ENCODE peak calls at places on chromosome 1, in eight cellular contexts. Q is PC-3, F is lower lobe of right lung, U is fibroblast of lung, O is pancreas, W is cardiac muscle cell, S is stomach, Z is mucosa of descending colon. N is an unnamed sample. For H3K36me3 and H3K4me1, the result is how much of the 10 kb centered on the place peaks cover.

GRCh38 chr1:234604726-234605492 is 5.1 kb downstream of the IRF2BP2 start:
- DNase-seq in Q (peak), F (no peak), U (peak), O (no peak), W (peak), S (no peak), Z (no peak), N (no peak)

GRCh38 chr1:154707901-154708514 is 100.0 kb upstream of the ADAR start:
- DNase-seq in Q (no peak), F (no peak), U (no peak), O (no peak), W (no peak), S (no peak), Z (no peak), N (no peak)

GRCh38 chr1:57066980-57067615 is 101.3 kb upstream of the C8B start:
- DNase-seq in Q (no peak), F (no peak), U (no peak), O (no peak), W (no peak), S (no peak), Z (no peak), N (no peak)

GRCh38 chr1:218207194-218207593 is 77.9 kb upstream of the RRP15 start:
- DNase-seq in Q (no peak), F (no peak), U (no peak), O (no peak), W (no peak), S (no peak), Z (no peak), N (no peak)

GRCh38 chr1:202811296-202812175 is 782 bp downstream of the PCAT6 start:
- DNase-seq in Q (no peak), F (no peak), U (peak), O (no peak), W (peak), S (no peak), Z (peak), N (peak)

GRCh38 chr1:51283977-51284376 is 46.4 kb downstream of the TTC39A start:
- DNase-seq in Q (no peak), F (no peak), U (no peak), O (no peak), W (no peak), S (no peak), Z (no peak), N (no peak)

GRCh38 chr1:193569696-193570269 is 383.4 kb upstream of the B3GALT2 start:
- DNase-seq in Q (no peak), F (no peak), U (peak), O (no peak), W (peak), S (no peak), Z (no peak), N (no peak)

GRCh38 chr1:4515727-4516289 is 138.6 kb upstream of the AJAP1 start:
- DNase-seq in Q (no peak), F (no peak), U (no peak), O (no peak), W (no peak), S (no peak), Z (no peak), N (no peak)

GRCh38 chr1:201554167-201554600 is 15.3 kb downstream of the NAV1 start:
- DNase-seq in Q (no peak), F (peak), U (peak), O (no peak), W (no peak), S (no peak), Z (no peak), N (no peak)

GRCh38 chr1:175887981-175888428 is 144.6 kb upstream of the TNR start:
- DNase-seq in Q (peak), F (peak), U (peak), O (peak), W (peak), S (peak), Z (no peak), N (peak)

GRCh38 chr1:167658574-167659328 is 28.7 kb downstream of the RCSD1 start:
- DNase-seq in Q (no peak), F (no peak), U (no peak), O (no peak), W (no peak), S (no peak), Z (no peak), N (no peak)

GRCh38 chr1:183528577-183528976 is 56.3 kb downstream of the SMG7 start:
- DNase-seq in Q (peak), F (no peak), U (no peak), O (no peak), W (no peak), S (no peak), Z (no peak), N (no peak)

GRCh38 chr1:183537405-183537804 is 52.9 kb downstream of the NCF2 start:
- DNase-seq in Q (peak), F (no peak), U (no peak), O (no peak), W (no peak), S (no peak), Z (no peak), N (no peak)

DNA sequence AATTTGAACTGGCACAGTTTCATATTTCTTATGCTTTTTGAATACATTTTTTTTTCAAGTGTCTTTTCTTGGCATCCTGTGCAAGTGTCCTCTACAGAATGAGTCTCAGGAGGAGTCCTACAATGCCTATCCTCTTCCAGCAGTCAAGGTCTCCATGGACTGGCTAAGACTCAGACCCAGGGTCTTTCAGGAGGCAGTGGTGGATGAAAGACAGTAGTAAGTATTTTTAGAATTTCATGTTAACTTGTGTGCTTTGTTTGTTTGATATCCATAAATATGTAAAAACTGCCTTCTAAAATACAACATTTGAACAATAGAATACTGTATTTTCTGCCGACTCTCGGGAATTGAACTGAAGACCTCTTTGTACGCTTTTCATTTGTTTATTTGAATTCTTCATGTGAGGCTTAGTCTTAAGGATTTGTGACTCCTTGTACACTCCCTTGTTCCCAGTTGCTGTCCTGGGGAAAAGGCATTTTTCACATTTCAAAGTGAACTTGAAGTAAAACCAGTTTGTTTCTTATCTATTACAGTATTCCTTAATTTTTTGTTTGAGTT is 56.6 kb downstream of the NCF2 start:
- DNase-seq in Q (no peak), F (no peak), U (no peak), O (no peak), W (no peak), S (no peak), Z (no peak), N (no peak)
- H3K36me3 ChIP-seq in Q (under half), F (half or more), U (under half), O (under half), W (half or more), S (half or more), Z (under half), N (half or more)

GRCh38 chr1:226732856-226733291 is 6.2 kb downstream of the ITPKB start:
- DNase-seq in Q (no peak), F (no peak), U (no peak), O (no peak), W (no peak), S (no peak), Z (no peak), N (no peak)

GRCh38 chr1:226734611-226735153 is 4.4 kb downstream of the ITPKB start:
- DNase-seq in Q (no peak), F (no peak), U (no peak), O (no peak), W (no peak), S (no peak), Z (no peak), N (no peak)

GRCh38 chr1:226731257-226731893 is 7.7 kb downstream of the ITPKB start:
- DNase-seq in Q (no peak), F (no peak), U (no peak), O (no peak), W (no peak), S (no peak), Z (no peak), N (no peak)

GRCh38 chr1:226733876-226734414 is 5.1 kb downstream of the ITPKB start:
- DNase-seq in Q (no peak), F (no peak), U (no peak), O (no peak), W (no peak), S (no peak), Z (no peak), N (no peak)

DNA sequence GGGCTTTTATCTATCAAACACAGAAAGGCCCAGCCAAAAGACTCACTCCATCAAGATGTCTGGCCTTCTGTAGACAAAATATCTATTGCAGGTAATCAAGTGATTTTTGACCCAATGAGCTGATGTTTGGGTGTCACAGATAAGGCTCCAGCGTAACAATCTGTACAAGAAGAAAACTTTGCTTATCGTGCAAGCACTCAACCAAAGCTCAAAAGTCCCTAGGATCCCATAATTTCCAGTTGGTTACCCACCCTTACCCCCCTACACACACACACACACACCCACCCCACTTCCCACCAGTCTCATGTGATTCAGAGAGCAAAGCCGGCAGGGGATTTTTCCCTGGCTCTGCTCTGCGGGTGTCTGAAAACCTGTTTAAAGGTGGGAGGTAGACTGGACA is 5.8 kb downstream of the ITPKB start:
- DNase-seq in Q (no peak), F (no peak), U (no peak), O (no peak), W (no peak), S (no peak), Z (no peak), N (no peak)
- H3K4me1 ChIP-seq in Q (under half), F (half or more), U (under half), O (under half), W (under half), S (under half), Z (under half), N (under half)

DNA sequence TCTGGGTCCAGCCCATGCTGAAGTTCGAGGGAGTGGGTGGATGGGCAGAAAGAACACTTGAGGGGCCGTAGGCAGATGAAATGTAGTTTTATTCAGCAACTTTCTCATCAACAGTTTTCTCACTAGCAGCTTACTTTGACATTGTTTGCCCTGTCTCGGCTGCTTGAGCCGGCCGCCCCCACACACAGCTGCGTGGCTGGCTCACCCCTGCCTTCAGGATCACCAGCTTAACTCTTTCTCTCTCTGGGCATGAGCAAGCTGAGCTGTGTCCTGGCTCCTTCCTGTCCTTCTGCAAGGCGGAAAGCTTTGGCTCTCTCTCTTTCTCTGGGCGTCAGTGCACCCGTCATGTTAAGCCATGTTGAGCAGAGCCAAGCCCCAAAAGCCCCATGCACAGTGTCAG is 104.4 kb upstream of the GNG12 start:
- DNase-seq in Q (no peak), F (no peak), U (no peak), O (no peak), W (peak), S (no peak), Z (no peak), N (no peak)
- TF ChIP-seq CTCF in Q (no peak), F (no peak), U (no peak), O (no peak), W (no peak), S (no peak), Z (no peak), N (no peak)

DNA sequence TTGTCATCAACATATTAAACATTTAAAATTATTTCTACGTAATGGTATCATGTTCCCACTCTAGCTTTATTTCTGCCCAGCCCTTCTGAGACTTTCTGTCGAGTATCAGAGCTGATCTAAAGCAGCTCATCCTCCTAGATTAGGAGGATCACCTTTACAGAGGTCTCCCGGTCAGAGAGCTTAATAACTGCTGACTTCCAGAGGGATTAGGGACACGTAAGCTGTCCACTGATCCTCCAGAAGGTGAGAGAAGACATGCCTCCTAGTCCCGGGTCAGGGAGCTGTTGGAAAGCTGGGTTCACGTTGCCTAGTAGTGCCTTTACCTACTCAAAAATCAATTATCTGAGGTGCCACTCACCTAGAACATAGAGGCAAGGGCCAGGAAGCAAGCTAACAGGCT is 31.2 kb upstream of the NADK start:
- DNase-seq in Q (no peak), F (no peak), U (no peak), O (no peak), W (no peak), S (no peak), Z (no peak), N (no peak)
- H3K36me3 ChIP-seq in Q (half or more), F (half or more), U (under half), O (under half), W (under half), S (half or more), Z (under half), N (half or more)

GRCh38 chr1:204126941-204127340 is 24.9 kb downstream of the ETNK2 start:
- DNase-seq in Q (no peak), F (no peak), U (no peak), O (no peak), W (no peak), S (no peak), Z (no peak), N (no peak)

GRCh38 chr1:204128464-204128963 is 23.3 kb downstream of the ETNK2 start:
- DNase-seq in Q (peak), F (no peak), U (no peak), O (no peak), W (no peak), S (no peak), Z (no peak), N (no peak)

GRCh38 chr1:204126367-204126766 is 25.5 kb downstream of the ETNK2 start:
- DNase-seq in Q (no peak), F (no peak), U (no peak), O (no peak), W (no peak), S (no peak), Z (no peak), N (no peak)

GRCh38 chr1:204128964-204129896 is 22.6 kb downstream of the ETNK2 start:
- DNase-seq in Q (peak), F (peak), U (peak), O (peak), W (peak), S (peak), Z (peak), N (peak)

GRCh38 chr1:204127597-204128242 is 24.1 kb downstream of the ETNK2 start:
- DNase-seq in Q (peak), F (peak), U (peak), O (peak), W (peak), S (peak), Z (no peak), N (peak)
- H3K4me1 ChIP-seq in Q (half or more), F (under half), U (under half), O (under half), W (under half), S (under half), Z (under half), N (under half)

GRCh38 chr1:111814642-111815041 is 58.9 kb downstream of the DDX20 start:
- DNase-seq in Q (no peak), F (no peak), U (no peak), O (no peak), W (no peak), S (no peak), Z (no peak), N (no peak)

GRCh38 chr1:111812306-111812705 is 56.6 kb downstream of the DDX20 start:
- DNase-seq in Q (no peak), F (no peak), U (no peak), O (no peak), W (no peak), S (no peak), Z (no peak), N (no peak)

GRCh38 chr1:111814305-111814628 is 58.6 kb downstream of the DDX20 start:
- DNase-seq in Q (no peak), F (no peak), U (no peak), O (no peak), W (no peak), S (no peak), Z (no peak), N (no peak)

GRCh38 chr1:111811891-111812290 is 56.2 kb downstream of the DDX20 start:
- DNase-seq in Q (no peak), F (no peak), U (no peak), O (no peak), W (no peak), S (no peak), Z (no peak), N (no peak)

GRCh38 chr1:111813440-111814304 is 58.0 kb downstream of the DDX20 start:
- DNase-seq in Q (peak), F (no peak), U (no peak), O (no peak), W (peak), S (no peak), Z (no peak), N (peak)
- TF ChIP-seq CTCF in Q (peak), F (no peak), U (no peak), O (no peak), W (peak), S (no peak), Z (no peak), N (peak)

GRCh38 chr1:43688109-43688387 is 19.3 kb upstream of the ST3GAL3 start:
- DNase-seq in Q (no peak), F (no peak), U (no peak), O (no peak), W (no peak), S (no peak), Z (no peak), N (no peak)

GRCh38 chr1:43687301-43688108 is 19.8 kb upstream of the ST3GAL3 start:
- DNase-seq in Q (no peak), F (no peak), U (no peak), O (no peak), W (peak), S (no peak), Z (no peak), N (peak)

GRCh38 chr1:43688594-43689000 is 18.7 kb upstream of the ST3GAL3 start:
- DNase-seq in Q (peak), F (no peak), U (peak), O (no peak), W (peak), S (no peak), Z (no peak), N (no peak)

GRCh38 chr1:43693371-43693770 is 14.0 kb upstream of the ST3GAL3 start:
- DNase-seq in Q (no peak), F (no peak), U (no peak), O (no peak), W (no peak), S (no peak), Z (no peak), N (no peak)

DNA sequence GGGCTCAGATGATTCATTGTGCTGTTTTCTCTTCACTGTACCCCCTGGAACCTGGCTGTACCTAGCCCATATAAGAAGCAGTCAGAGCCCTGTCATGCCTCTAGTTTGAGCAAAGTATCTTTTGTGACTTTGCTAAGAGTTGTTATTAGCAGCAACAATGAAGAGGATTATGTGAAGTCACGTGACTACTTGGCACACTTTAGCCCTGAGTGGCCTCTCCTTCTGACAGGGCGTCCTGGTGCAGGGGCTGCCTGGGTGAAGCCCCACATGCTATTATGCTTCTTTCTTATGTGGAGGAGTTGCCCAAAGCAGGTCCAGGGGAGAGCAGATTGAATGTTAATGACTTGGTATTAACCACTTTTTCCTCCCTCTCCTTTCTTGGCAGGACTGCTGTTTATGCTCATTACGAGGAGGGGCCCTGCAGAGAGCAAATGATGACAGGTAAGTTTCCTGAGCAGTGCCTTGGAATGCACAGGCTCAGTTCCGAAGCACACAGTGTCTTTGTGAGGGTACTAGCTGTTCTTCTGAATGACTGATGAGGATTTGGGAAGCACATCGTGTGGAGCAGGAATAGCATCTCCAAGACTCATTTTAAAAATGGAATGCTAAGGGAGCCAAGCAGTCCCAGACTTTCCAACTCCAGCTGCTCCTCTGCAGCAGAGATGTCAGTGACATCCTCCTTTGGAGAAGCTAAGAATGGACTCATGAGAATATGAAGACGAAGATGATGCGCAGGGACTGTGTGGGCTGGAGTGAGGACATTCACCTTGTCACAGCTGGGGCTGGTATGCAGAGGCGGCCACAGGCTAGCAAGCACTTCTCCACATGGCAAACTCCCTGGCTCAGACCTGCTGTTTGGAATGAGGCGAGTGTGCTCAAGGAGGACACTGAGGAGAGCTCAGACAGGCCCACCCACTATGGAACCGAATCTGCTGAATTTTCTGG is 15.2 kb upstream of the ST3GAL3 start:
- DNase-seq in Q (no peak), F (no peak), U (no peak), O (no peak), W (no peak), S (no peak), Z (no peak), N (no peak)
- H3K36me3 ChIP-seq in Q (half or more), F (half or more), U (half or more), O (half or more), W (half or more), S (half or more), Z (half or more), N (half or more)

DNA sequence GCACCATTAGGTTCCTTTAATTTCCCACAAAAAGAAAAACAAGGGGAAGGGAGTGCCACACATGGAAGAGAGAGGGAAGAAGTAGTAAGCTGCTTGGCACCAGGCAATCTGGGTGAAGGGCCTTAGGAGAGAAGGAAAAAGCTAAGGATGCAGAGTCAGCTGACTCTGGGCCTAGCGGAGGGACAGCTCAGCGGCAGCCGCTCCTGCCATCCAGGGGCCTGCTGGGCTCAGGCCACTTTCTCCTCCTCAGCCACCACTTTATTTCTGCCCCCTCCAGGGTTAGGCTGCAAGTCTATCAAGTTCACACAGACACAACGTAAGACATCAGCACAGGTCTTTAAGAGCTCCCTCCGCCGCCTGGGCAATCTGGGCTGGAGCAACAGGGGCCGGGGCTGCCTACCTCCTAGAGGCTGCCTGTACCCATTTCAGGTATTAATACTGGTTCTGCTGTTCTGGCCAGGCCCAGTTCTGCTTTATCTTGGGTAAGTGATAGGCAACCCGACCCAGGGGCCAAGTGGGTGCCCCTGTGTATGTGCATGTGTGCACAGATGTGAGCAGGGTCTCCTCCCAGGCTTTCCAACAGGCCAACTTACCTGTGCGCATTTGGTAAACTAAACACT is 53.6 kb downstream of the SLC45A1 start:
- DNase-seq in Q (no peak), F (no peak), U (peak), O (no peak), W (no peak), S (no peak), Z (no peak), N (no peak)
- H3K4me1 ChIP-seq in Q (under half), F (half or more), U (under half), O (under half), W (half or more), S (half or more), Z (under half), N (half or more)